ENCODE peak calls at places on chromosomes 12 and 14, in seven cellular contexts. H is activated CD4-positive, CD25-positive, alpha-beta regulatory T cell; A is activated naive CD4-positive, alpha-beta T cell treated with anti-CD3 and anti-CD28 coated beads, Interleukin-2, amount 50 U/mL, for 16 hours; Q is NCI-H2171; I is activated CD4-positive, alpha-beta T cell treated with anti-CD3 and anti-CD28 coated beads for 24 hours; M is HFFc6; E is MV-4-11. W is an unnamed sample.

GRCh38 chr14:21075719-21076437 is 5.8 kb downstream of the ARHGEF40 start:
- DNase-seq in H (no peak), A (no peak), Q (no peak), I (no peak), M (no peak), E (no peak), W (no peak)

GRCh38 chr14:61585598-61586538 is 109.4 kb upstream of the HIF1A start:
- DNase-seq in H (no peak), A (no peak), Q (no peak), I (no peak), M (peak; percentile 58), E (no peak), W (no peak)

GRCh38 chr12:104454997-104455396 is 1.8 kb upstream of the CHST11 start:
- DNase-seq in H (no peak), A (no peak), Q (no peak), I (no peak), M (peak; percentile 41), E (no peak), W (no peak)

GRCh38 chr14:89078021-89078676 is 253.7 kb downstream of the TTC8 start:
- DNase-seq in H (no peak), A (no peak), Q (no peak), I (no peak), M (no peak), E (no peak), W (no peak)

GRCh38 chr12:77003244-77003643 is 62.1 kb downstream of the E2F7 start:
- DNase-seq in H (no peak), A (no peak), Q (no peak), I (no peak), M (no peak), E (no peak), W (peak; percentile 16)

GRCh38 chr12:188910-189621 is 24.9 kb downstream of the SLC6A12 start:
- DNase-seq in H (no peak), A (peak; percentile 41), Q (peak; percentile 87), I (peak; percentile 40), M (peak; percentile 17), E (peak; percentile 47), W (peak; percentile 42)

GRCh38 chr14:30132201-30132600 is 204.6 kb upstream of the PRKD1 start:
- DNase-seq in H (no peak), A (no peak), Q (no peak), I (no peak), M (no peak), E (no peak), W (no peak)

GRCh38 chr12:62078020-62078419 is 182.2 kb upstream of the USP15 start:
- DNase-seq in H (no peak), A (no peak), Q (no peak), I (no peak), M (no peak), E (no peak), W (no peak)

GRCh38 chr14:68655021-68655811 is 137.7 kb downstream of the ZFP36L1 start:
- DNase-seq in H (no peak), A (no peak), Q (peak; percentile 81), I (no peak), M (no peak), E (no peak), W (no peak)

GRCh38 chr12:2409656-2410265 is 357.0 kb downstream of the CACNA1C start:
- DNase-seq in H (no peak), A (no peak), Q (no peak), I (no peak), M (no peak), E (no peak), W (no peak)

GRCh38 chr14:36238666-36239363 is 62.3 kb upstream of the PTCSC3 start:
- DNase-seq in H (no peak), A (no peak), Q (no peak), I (no peak), M (peak; percentile 39), E (peak; percentile 78), W (peak; percentile 47)

GRCh38 chr12:6582196-6582595 is 14.1 kb upstream of the NOP2 start:
- DNase-seq in H (no peak), A (no peak), Q (no peak), I (no peak), M (no peak), E (no peak), W (peak; percentile 11)

GRCh38 chr14:102891556-102891955 is 30.9 kb upstream of the AMN start:
- DNase-seq in H (no peak), A (no peak), Q (no peak), I (no peak), M (peak; percentile 19), E (no peak), W (no peak)

GRCh38 chr12:105464426-105464825 is 133.9 kb downstream of the C12orf75 start:
- DNase-seq in H (no peak), A (no peak), Q (peak; percentile 77), I (no peak), M (no peak), E (no peak), W (no peak)

GRCh38 chr12:51449569-51450246 is 25.1 kb downstream of the SLC4A8 start:
- DNase-seq in H (no peak), A (no peak), Q (no peak), I (no peak), M (peak; percentile 31), E (peak; percentile 5), W (peak; percentile 4)

GRCh38 chr14:69249603-69250002 is 10.4 kb upstream of the GALNT16 start:
- DNase-seq in H (no peak), A (no peak), Q (no peak), I (no peak), M (no peak), E (no peak), W (no peak)

GRCh38 chr12:34599530-34600513 is 577.5 kb downstream of the ALG10 start:
- DNase-seq in H (no peak), A (peak; percentile 4), Q (no peak), I (no peak), M (no peak), E (no peak), W (no peak)

GRCh38 chr14:64951724-64952123 is 9.2 kb upstream of the GPX2 start:
- DNase-seq in H (no peak), A (no peak), Q (no peak), I (no peak), M (no peak), E (no peak), W (no peak)

GRCh38 chr12:115404761-115405470 is 720.9 kb upstream of the TBX3 start:
- DNase-seq in H (no peak), A (no peak), Q (no peak), I (no peak), M (peak; percentile 77), E (no peak), W (no peak)

GRCh38 chr12:99059824-99060526 is 414.9 kb downstream of the APAF1 start:
- DNase-seq in H (no peak), A (no peak), Q (peak; percentile 63), I (no peak), M (no peak), E (no peak), W (no peak)

GRCh38 chr12:127629066-127629820 is 637.7 kb upstream of the TMEM132C start:
- DNase-seq in H (no peak), A (no peak), Q (peak; percentile 10), I (no peak), M (no peak), E (no peak), W (no peak)

GRCh38 chr14:61569783-61570182 is 125.5 kb upstream of the HIF1A start:
- DNase-seq in H (no peak), A (peak; percentile 27), Q (no peak), I (no peak), M (peak; percentile 54), E (peak; percentile 96), W (peak; percentile 12)

GRCh38 chr14:23327947-23328744 is 6.9 kb downstream of the PABPN1 start:
- DNase-seq in H (peak; percentile 45), A (peak; percentile 61), Q (peak; percentile 63), I (peak; percentile 52), M (peak; percentile 67), E (peak; percentile 70), W (peak; percentile 80)

GRCh38 chr14:35331605-35332516 is 39.7 kb downstream of the PSMA6 start:
- DNase-seq in H (no peak), A (no peak), Q (no peak), I (no peak), M (no peak), E (no peak), W (peak; percentile 8)

GRCh38 chr12:129467289-129467688 is 436.5 kb downstream of the TMEM132D start:
- DNase-seq in H (no peak), A (no peak), Q (no peak), I (no peak), M (no peak), E (no peak), W (no peak)

GRCh38 chr14:51738754-51739153 is 87.0 kb downstream of the FRMD6 start:
- DNase-seq in H (no peak), A (no peak), Q (peak; percentile 99), I (no peak), M (no peak), E (no peak), W (peak; percentile 1)

GRCh38 chr14:44962573-44963528 is 861 bp downstream of the TOGARAM1 start:
- DNase-seq in H (no peak), A (peak; percentile 18), Q (no peak), I (peak; percentile 1), M (peak; percentile 11), E (peak; percentile 26), W (peak; percentile 64)

GRCh38 chr14:46108228-46108627 is 543.4 kb downstream of the RPL10L start:
- DNase-seq in H (no peak), A (no peak), Q (no peak), I (no peak), M (no peak), E (no peak), W (no peak)

GRCh38 chr12:24945039-24945438 is 3.9 kb downstream of the BCAT1 start:
- DNase-seq in H (no peak), A (no peak), Q (no peak), I (no peak), M (no peak), E (no peak), W (no peak)

GRCh38 chr12:2992724-2993123 is 33.5 kb downstream of the TEAD4 start:
- DNase-seq in H (no peak), A (no peak), Q (no peak), I (no peak), M (no peak), E (no peak), W (no peak)

GRCh38 chr12:3718100-3718499 is 34.8 kb downstream of the CRACR2A start:
- DNase-seq in H (no peak), A (no peak), Q (no peak), I (no peak), M (no peak), E (peak; percentile 43), W (no peak)

GRCh38 chr14:60757617-60758016 is 23.1 kb downstream of the MNAT1 start:
- DNase-seq in H (no peak), A (no peak), Q (no peak), I (no peak), M (peak; percentile 76), E (peak; percentile 50), W (peak; percentile 35)

GRCh38 chr12:2682301-2683282 is 112.2 kb upstream of the FKBP4 start:
- DNase-seq in H (no peak), A (peak; percentile 32), Q (peak; percentile 66), I (no peak), M (peak; percentile 55), E (peak; percentile 65), W (peak; percentile 84)

GRCh38 chr12:97277030-97277429 is 185.6 kb upstream of the RMST start:
- DNase-seq in H (no peak), A (no peak), Q (no peak), I (no peak), M (no peak), E (no peak), W (no peak)

W was measured in OCI-M1.